ENCODE peak calls at places on chromosome 14, in six cellular contexts. W is transverse colon; E is testis; K is esophagus muscularis mucosa; T is nephron progenitor cell; R is CD4-positive, alpha-beta T cell. F is an unnamed sample.

GRCh38 chr14:24881496-24881895 is 168.5 kb downstream of the STXBP6 start:
- DNase-seq in W (no peak), E (no peak), K (no peak), T (no peak), R (no peak), F (no peak)

GRCh38 chr14:87332001-87332400 is 661.0 kb downstream of the GALC start:
- DNase-seq in W (no peak), E (no peak), K (no peak), T (no peak), R (no peak), F (no peak)

GRCh38 chr14:29671034-29671433 is 256.6 kb downstream of the PRKD1 start:
- DNase-seq in W (no peak), E (no peak), K (no peak), T (no peak), R (no peak), F (no peak)

GRCh38 chr14:75559451-75560187 is 18.8 kb upstream of the FLVCR2 start:
- DNase-seq in W (no peak), E (no peak), K (no peak), T (no peak), R (no peak), F (no peak)

GRCh38 chr14:101962503-101962874 is 1.9 kb upstream of the DYNC1H1 start:
- DNase-seq in W (peak; percentile 64), E (peak; percentile 75), K (no peak), T (no peak), R (no peak), F (no peak)

GRCh38 chr14:103745424-103745823 is 29.8 kb downstream of the ZFYVE21 start:
- DNase-seq in W (no peak), E (no peak), K (no peak), T (no peak), R (no peak), F (no peak)

GRCh38 chr14:97010491-97011160 is 213.4 kb downstream of the VRK1 start:
- DNase-seq in W (no peak), E (no peak), K (no peak), T (no peak), R (no peak), F (no peak)

GRCh38 chr14:29016050-29016900 is 249.7 kb downstream of the FOXG1 start:
- DNase-seq in W (no peak), E (peak; percentile 69), K (no peak), T (peak; percentile 73), R (no peak), F (no peak)

GRCh38 chr14:80134321-80134720 is 77.0 kb downstream of the DIO2 start:
- DNase-seq in W (no peak), E (no peak), K (no peak), T (no peak), R (no peak), F (no peak)

GRCh38 chr14:73254247-73255004 is 17.1 kb downstream of the PAPLN start:
- DNase-seq in W (no peak), E (no peak), K (no peak), T (no peak), R (no peak), F (no peak)

GRCh38 chr14:58944226-58944769 is 244.2 kb upstream of the DAAM1 start:
- DNase-seq in W (peak; percentile 59), E (peak; percentile 44), K (no peak), T (no peak), R (no peak), F (no peak)

GRCh38 chr14:104895786-104896642 is 28.7 kb upstream of the PLD4 start:
- DNase-seq in W (peak; percentile 11), E (no peak), K (no peak), T (no peak), R (no peak), F (no peak)

GRCh38 chr14:93936245-93936644 is 9.1 kb downstream of the FAM181A start:
- DNase-seq in W (no peak), E (no peak), K (no peak), T (no peak), R (no peak), F (no peak)

GRCh38 chr14:21168055-21168454 is 12.2 kb upstream of the OR5AU1 start:
- DNase-seq in W (no peak), E (no peak), K (no peak), T (no peak), R (no peak), F (no peak)

GRCh38 chr14:77123381-77124344 is 17.9 kb downstream of the ZDHHC22 start:
- DNase-seq in W (peak; percentile 95), E (peak; percentile 70), K (no peak), T (no peak), R (no peak), F (peak; percentile 43)

GRCh38 chr14:50225974-50226297 is 5.4 kb downstream of the SOS2 start:
- DNase-seq in W (no peak), E (peak; percentile 31), K (no peak), T (no peak), R (no peak), F (no peak)

GRCh38 chr14:80055912-80056801 is 155.1 kb downstream of the DIO2 start:
- DNase-seq in W (peak; percentile 9), E (peak; percentile 53), K (no peak), T (peak; percentile 37), R (no peak), F (no peak)

GRCh38 chr14:74414380-74414779 is 11.6 kb downstream of the SYNDIG1L start:
- DNase-seq in W (no peak), E (no peak), K (no peak), T (peak; percentile 31), R (no peak), F (no peak)
- TF ChIP-seq CTCF in W (no peak), E (no peak), K (no peak), T (no peak), R (no peak), F (no peak)

DNA sequence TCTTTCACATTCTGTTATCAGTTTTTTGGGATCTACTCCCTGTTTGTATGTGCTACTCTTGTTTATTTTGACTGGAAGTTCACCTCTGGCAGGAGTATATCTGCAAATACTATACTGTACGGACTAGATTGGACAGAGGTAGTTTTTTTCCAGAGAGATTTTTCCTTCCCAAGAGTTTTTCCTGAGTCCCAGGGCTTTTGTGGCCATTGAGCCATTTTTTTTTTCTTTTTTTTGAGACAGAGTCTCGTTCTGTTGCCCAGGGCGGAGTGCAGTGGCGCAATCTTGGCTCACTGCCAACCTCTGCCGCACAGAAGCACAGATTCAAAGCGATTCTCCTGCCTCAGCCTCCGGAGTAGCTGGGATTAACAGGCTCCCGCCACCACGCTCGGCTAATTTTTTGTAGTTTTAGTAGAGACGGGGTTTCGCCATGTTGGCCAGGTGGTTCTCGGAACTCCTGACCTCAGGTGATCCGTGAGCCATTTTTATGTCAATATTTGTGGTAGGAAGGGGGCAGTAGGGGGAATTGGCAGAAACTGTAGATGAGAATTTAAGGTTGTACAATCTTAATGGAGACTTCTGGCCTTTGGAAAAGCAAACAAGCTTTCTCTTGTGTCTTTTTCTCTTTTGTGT is 19.4 kb downstream of the KTN1 start:
- DNase-seq in W (peak; percentile 81), E (peak; percentile 44), K (no peak), T (no peak), R (no peak), F (no peak)
- TF ChIP-seq CTCF in W (no peak), E (no peak), K (no peak), T (no peak), R (no peak), F (no peak)

GRCh38 chr14:68927956-68928675 is 51.0 kb downstream of the ACTN1 start:
- DNase-seq in W (no peak), E (no peak), K (no peak), T (peak; percentile 55), R (no peak), F (no peak)

GRCh38 chr14:68924392-68925158 is 54.5 kb downstream of the ACTN1 start:
- DNase-seq in W (no peak), E (no peak), K (no peak), T (no peak), R (no peak), F (no peak)

GRCh38 chr14:68925373-68925772 is 53.7 kb downstream of the ACTN1 start:
- DNase-seq in W (no peak), E (no peak), K (no peak), T (no peak), R (no peak), F (no peak)

GRCh38 chr14:68927089-68927488 is 52.0 kb downstream of the ACTN1 start:
- DNase-seq in W (no peak), E (no peak), K (no peak), T (no peak), R (no peak), F (no peak)

GRCh38 chr14:68926236-68926635 is 52.9 kb downstream of the ACTN1 start:
- DNase-seq in W (no peak), E (no peak), K (no peak), T (no peak), R (no peak), F (no peak)
- TF ChIP-seq CTCF in W (no peak), E (no peak), K (peak; percentile 34), T (no peak), R (no peak), F (no peak)

GRCh38 chr14:99644723-99645544 is at the start of gene HHIPL1:
- DNase-seq in W (no peak), E (no peak), K (no peak), T (peak; percentile 70), R (no peak), F (no peak)
- TF ChIP-seq CTCF in W (no peak), E (no peak), K (no peak), T (no peak), R (no peak), F (no peak)

GRCh38 chr14:26163761-26164160 is 434.1 kb downstream of the NOVA1 start:
- DNase-seq in W (no peak), E (no peak), K (no peak), T (no peak), R (no peak), F (no peak)
- TF ChIP-seq CTCF in W (peak; percentile 34), E (no peak), K (peak; percentile 18), T (peak; percentile 45), R (no peak), F (no peak)

GRCh38 chr14:89123851-89124250 is 293.2 kb downstream of the FOXN3 start:
- DNase-seq in W (no peak), E (no peak), K (no peak), T (no peak), R (no peak), F (no peak)
- TF ChIP-seq CTCF in W (no peak), E (no peak), K (no peak), T (no peak), R (no peak), F (no peak)

DNA sequence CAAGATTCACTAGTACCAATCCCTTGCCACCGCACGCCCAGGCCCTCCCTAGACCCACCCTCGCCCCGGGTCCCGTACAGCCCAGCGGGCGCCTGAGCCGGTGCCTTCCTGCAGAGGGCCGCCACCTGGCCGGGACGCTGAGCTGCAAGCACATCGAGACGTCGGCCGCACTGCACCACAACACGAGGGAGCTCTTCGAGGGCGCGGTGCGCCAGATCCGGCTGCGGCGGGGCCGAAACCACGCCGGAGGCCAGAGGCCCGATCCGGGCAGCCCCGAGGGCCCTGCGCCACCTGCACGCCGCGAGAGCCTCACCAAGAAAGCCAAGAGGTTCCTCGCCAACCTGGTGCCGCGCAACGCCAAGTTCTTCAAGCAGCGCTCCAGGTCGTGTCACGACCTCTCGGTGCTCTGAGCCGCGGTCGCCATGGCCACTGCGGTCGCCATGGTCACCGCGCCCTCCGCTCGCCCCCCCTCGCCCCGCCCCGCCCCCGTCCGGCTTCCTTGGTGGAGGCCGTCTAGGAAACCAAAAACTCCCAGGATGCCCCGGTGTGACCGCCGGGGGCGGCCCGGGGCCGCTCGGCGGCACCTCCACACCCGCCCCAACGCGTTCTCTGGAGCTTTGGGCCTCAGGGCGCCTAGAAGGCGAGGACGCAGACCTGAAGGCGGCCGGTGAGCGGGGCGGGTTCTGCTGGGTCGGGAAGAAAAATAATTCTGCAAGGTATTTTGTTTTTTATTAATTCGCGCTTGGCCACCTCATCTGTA is 3.7 kb downstream of the REM2 start:
- DNase-seq in W (peak; percentile 87), E (peak; percentile 84), K (no peak), T (peak; percentile 85), R (peak; percentile 69), F (peak; percentile 71)
- TF ChIP-seq CTCF in W (peak; percentile 41), E (no peak), K (no peak), T (no peak), R (peak; percentile 33), F (no peak)